ENCODE peak calls at places on chromosomes 11 and 22, in ten cellular contexts. One of them, this sample, is unnamed.

GRCh38 chr11:128848815-128849455 is 18.2 kb downstream of the KCNJ1 start:
- DNase-seq in endothelial cell: peak
- DNase-seq in RWPE1: peak
- DNase-seq in CD8-positive, alpha-beta T cell: peak
- DNase-seq in astrocyte of the cerebellum: no peak
- DNase-seq in cardiac muscle cell: peak
- DNase-seq in endodermal cell: peak
- DNase-seq in IMR-90: peak
- DNase-seq in fibroblast of the aortic adventitia: no peak
- DNase-seq in fibroblast of villous mesenchyme: peak
- DNase-seq in this sample: no peak

GRCh38 chr22:42910221-42910942 is 53.3 kb upstream of the ARFGAP3 start:
- DNase-seq in endothelial cell: no peak
- DNase-seq in RWPE1: no peak
- DNase-seq in CD8-positive, alpha-beta T cell: no peak
- DNase-seq in astrocyte of the cerebellum: no peak
- DNase-seq in cardiac muscle cell: no peak
- DNase-seq in endodermal cell: no peak
- DNase-seq in IMR-90: no peak
- DNase-seq in fibroblast of the aortic adventitia: no peak
- DNase-seq in fibroblast of villous mesenchyme: no peak
- DNase-seq in this sample: no peak

GRCh38 chr22:25970348-25970995 is 198.8 kb upstream of the SEZ6L start:
- DNase-seq in endothelial cell: no peak
- DNase-seq in RWPE1: no peak
- DNase-seq in CD8-positive, alpha-beta T cell: no peak
- DNase-seq in astrocyte of the cerebellum: no peak
- DNase-seq in cardiac muscle cell: no peak
- DNase-seq in endodermal cell: peak
- DNase-seq in IMR-90: no peak
- DNase-seq in fibroblast of the aortic adventitia: no peak
- DNase-seq in fibroblast of villous mesenchyme: no peak
- DNase-seq in this sample: no peak

GRCh38 chr22:37560682-37561208 is 465 bp downstream of the CDC42EP1 start:
- DNase-seq in endothelial cell: peak
- DNase-seq in RWPE1: no peak
- DNase-seq in CD8-positive, alpha-beta T cell: no peak
- DNase-seq in astrocyte of the cerebellum: no peak
- DNase-seq in cardiac muscle cell: peak
- DNase-seq in endodermal cell: peak
- DNase-seq in IMR-90: peak
- DNase-seq in fibroblast of the aortic adventitia: peak
- DNase-seq in fibroblast of villous mesenchyme: peak
- DNase-seq in this sample: no peak

GRCh38 chr22:37972527-37972926 is 11.8 kb downstream of the SOX10 start:
- DNase-seq in endothelial cell: no peak
- DNase-seq in RWPE1: no peak
- DNase-seq in CD8-positive, alpha-beta T cell: no peak
- DNase-seq in astrocyte of the cerebellum: no peak
- DNase-seq in cardiac muscle cell: peak
- DNase-seq in endodermal cell: no peak
- DNase-seq in IMR-90: no peak
- DNase-seq in fibroblast of the aortic adventitia: no peak
- DNase-seq in fibroblast of villous mesenchyme: no peak
- DNase-seq in this sample: no peak

GRCh38 chr11:27107548-27107947 is 66.9 kb downstream of the BBOX1 start:
- DNase-seq in endothelial cell: no peak
- DNase-seq in RWPE1: no peak
- DNase-seq in CD8-positive, alpha-beta T cell: no peak
- DNase-seq in astrocyte of the cerebellum: no peak
- DNase-seq in cardiac muscle cell: no peak
- DNase-seq in endodermal cell: no peak
- DNase-seq in IMR-90: no peak
- DNase-seq in fibroblast of the aortic adventitia: no peak
- DNase-seq in fibroblast of villous mesenchyme: no peak
- DNase-seq in this sample: no peak

GRCh38 chr11:91776660-91777059 is 448.0 kb upstream of the FAT3 start:
- DNase-seq in endothelial cell: no peak
- DNase-seq in RWPE1: no peak
- DNase-seq in CD8-positive, alpha-beta T cell: no peak
- DNase-seq in astrocyte of the cerebellum: no peak
- DNase-seq in cardiac muscle cell: no peak
- DNase-seq in endodermal cell: no peak
- DNase-seq in IMR-90: no peak
- DNase-seq in fibroblast of the aortic adventitia: no peak
- DNase-seq in fibroblast of villous mesenchyme: no peak
- DNase-seq in this sample: no peak

GRCh38 chr11:108571001-108571400 is 22.6 kb downstream of the EXPH5 start:
- DNase-seq in endothelial cell: no peak
- DNase-seq in RWPE1: peak
- DNase-seq in CD8-positive, alpha-beta T cell: no peak
- DNase-seq in astrocyte of the cerebellum: no peak
- DNase-seq in cardiac muscle cell: no peak
- DNase-seq in endodermal cell: no peak
- DNase-seq in IMR-90: no peak
- DNase-seq in fibroblast of the aortic adventitia: no peak
- DNase-seq in fibroblast of villous mesenchyme: no peak
- DNase-seq in this sample: no peak

GRCh38 chr11:8369592-8370205 is 106.0 kb upstream of the LMO1 start:
- DNase-seq in endothelial cell: no peak
- DNase-seq in RWPE1: no peak
- DNase-seq in CD8-positive, alpha-beta T cell: no peak
- DNase-seq in astrocyte of the cerebellum: no peak
- DNase-seq in cardiac muscle cell: no peak
- DNase-seq in endodermal cell: peak
- DNase-seq in IMR-90: no peak
- DNase-seq in fibroblast of the aortic adventitia: no peak
- DNase-seq in fibroblast of villous mesenchyme: no peak
- DNase-seq in this sample: no peak

GRCh38 chr22:50308597-50308935 is 1.1 kb upstream of the PLXNB2 start:
- DNase-seq in endothelial cell: peak
- DNase-seq in RWPE1: no peak
- DNase-seq in CD8-positive, alpha-beta T cell: no peak
- DNase-seq in astrocyte of the cerebellum: no peak
- DNase-seq in cardiac muscle cell: peak
- DNase-seq in endodermal cell: peak
- DNase-seq in IMR-90: peak
- DNase-seq in fibroblast of the aortic adventitia: peak
- DNase-seq in fibroblast of villous mesenchyme: peak
- DNase-seq in this sample: peak

GRCh38 chr11:106632283-106632682 is 386.0 kb downstream of the GUCY1A2 start:
- DNase-seq in endothelial cell: no peak
- DNase-seq in RWPE1: no peak
- DNase-seq in CD8-positive, alpha-beta T cell: no peak
- DNase-seq in astrocyte of the cerebellum: no peak
- DNase-seq in cardiac muscle cell: no peak
- DNase-seq in endodermal cell: no peak
- DNase-seq in IMR-90: no peak
- DNase-seq in fibroblast of the aortic adventitia: no peak
- DNase-seq in fibroblast of villous mesenchyme: no peak
- DNase-seq in this sample: no peak

GRCh38 chr22:25374871-25375270 is 155.4 kb downstream of the CRYBB2 start:
- DNase-seq in endothelial cell: no peak
- DNase-seq in RWPE1: no peak
- DNase-seq in CD8-positive, alpha-beta T cell: no peak
- DNase-seq in astrocyte of the cerebellum: no peak
- DNase-seq in cardiac muscle cell: no peak
- DNase-seq in endodermal cell: no peak
- DNase-seq in IMR-90: no peak
- DNase-seq in fibroblast of the aortic adventitia: no peak
- DNase-seq in fibroblast of villous mesenchyme: no peak
- DNase-seq in this sample: no peak

GRCh38 chr11:64665381-64665780 is 57.6 kb downstream of the NRXN2 start:
- DNase-seq in endothelial cell: no peak
- DNase-seq in RWPE1: no peak
- DNase-seq in CD8-positive, alpha-beta T cell: no peak
- DNase-seq in astrocyte of the cerebellum: no peak
- DNase-seq in cardiac muscle cell: no peak
- DNase-seq in endodermal cell: peak
- DNase-seq in IMR-90: no peak
- DNase-seq in fibroblast of the aortic adventitia: no peak
- DNase-seq in fibroblast of villous mesenchyme: no peak
- DNase-seq in this sample: no peak

GRCh38 chr11:87347441-87347840 is 309.7 kb downstream of the TMEM135 start:
- DNase-seq in endothelial cell: no peak
- DNase-seq in RWPE1: no peak
- DNase-seq in CD8-positive, alpha-beta T cell: no peak
- DNase-seq in astrocyte of the cerebellum: no peak
- DNase-seq in cardiac muscle cell: no peak
- DNase-seq in endodermal cell: no peak
- DNase-seq in IMR-90: no peak
- DNase-seq in fibroblast of the aortic adventitia: no peak
- DNase-seq in fibroblast of villous mesenchyme: no peak
- DNase-seq in this sample: no peak

GRCh38 chr11:83819936-83820549 is 533.9 kb upstream of the CCDC90B start:
- DNase-seq in endothelial cell: no peak
- DNase-seq in RWPE1: peak
- DNase-seq in CD8-positive, alpha-beta T cell: no peak
- DNase-seq in astrocyte of the cerebellum: peak
- DNase-seq in cardiac muscle cell: peak
- DNase-seq in endodermal cell: no peak
- DNase-seq in IMR-90: peak
- DNase-seq in fibroblast of the aortic adventitia: peak
- DNase-seq in fibroblast of villous mesenchyme: peak
- DNase-seq in this sample: no peak

GRCh38 chr11:100727410-100727809 is 40.3 kb downstream of the ARHGAP42 start:
- DNase-seq in endothelial cell: no peak
- DNase-seq in RWPE1: no peak
- DNase-seq in CD8-positive, alpha-beta T cell: no peak
- DNase-seq in astrocyte of the cerebellum: no peak
- DNase-seq in cardiac muscle cell: peak
- DNase-seq in endodermal cell: no peak
- DNase-seq in IMR-90: no peak
- DNase-seq in fibroblast of the aortic adventitia: no peak
- DNase-seq in fibroblast of villous mesenchyme: no peak
- DNase-seq in this sample: no peak

GRCh38 chr11:10898763-10899541 is 41.1 kb upstream of the ZBED5 start:
- DNase-seq in endothelial cell: no peak
- DNase-seq in RWPE1: no peak
- DNase-seq in CD8-positive, alpha-beta T cell: no peak
- DNase-seq in astrocyte of the cerebellum: no peak
- DNase-seq in cardiac muscle cell: peak
- DNase-seq in endodermal cell: no peak
- DNase-seq in IMR-90: no peak
- DNase-seq in fibroblast of the aortic adventitia: no peak
- DNase-seq in fibroblast of villous mesenchyme: no peak
- DNase-seq in this sample: peak

GRCh38 chr11:107385361-107385982 is 72.2 kb downstream of the CWF19L2 start:
- DNase-seq in endothelial cell: no peak
- DNase-seq in RWPE1: peak
- DNase-seq in CD8-positive, alpha-beta T cell: no peak
- DNase-seq in astrocyte of the cerebellum: no peak
- DNase-seq in cardiac muscle cell: peak
- DNase-seq in endodermal cell: no peak
- DNase-seq in IMR-90: peak
- DNase-seq in fibroblast of the aortic adventitia: peak
- DNase-seq in fibroblast of villous mesenchyme: peak
- DNase-seq in this sample: no peak

GRCh38 chr22:36162127-36163034 is 1.8 kb upstream of the APOL3 start:
- DNase-seq in endothelial cell: no peak
- DNase-seq in RWPE1: no peak
- DNase-seq in CD8-positive, alpha-beta T cell: peak
- DNase-seq in astrocyte of the cerebellum: no peak
- DNase-seq in cardiac muscle cell: no peak
- DNase-seq in endodermal cell: no peak
- DNase-seq in IMR-90: no peak
- DNase-seq in fibroblast of the aortic adventitia: no peak
- DNase-seq in fibroblast of villous mesenchyme: no peak
- DNase-seq in this sample: no peak
- TF ChIP-seq CTCF in endothelial cell: no peak
- TF ChIP-seq CTCF in RWPE1: no peak
- TF ChIP-seq CTCF in CD8-positive, alpha-beta T cell: no peak
- TF ChIP-seq CTCF in astrocyte of the cerebellum: no peak
- TF ChIP-seq CTCF in cardiac muscle cell: no peak
- TF ChIP-seq CTCF in endodermal cell: no peak
- TF ChIP-seq CTCF in IMR-90: no peak
- TF ChIP-seq CTCF in fibroblast of the aortic adventitia: no peak
- TF ChIP-seq CTCF in fibroblast of villous mesenchyme: no peak
- TF ChIP-seq CTCF in this sample: no peak

GRCh38 chr11:69102732-69103615 is 52.8 kb upstream of the SMIM38 start:
- DNase-seq in endothelial cell: no peak
- DNase-seq in RWPE1: no peak
- DNase-seq in CD8-positive, alpha-beta T cell: no peak
- DNase-seq in astrocyte of the cerebellum: no peak
- DNase-seq in cardiac muscle cell: no peak
- DNase-seq in endodermal cell: peak
- DNase-seq in IMR-90: no peak
- DNase-seq in fibroblast of the aortic adventitia: no peak
- DNase-seq in fibroblast of villous mesenchyme: no peak
- DNase-seq in this sample: no peak
- TF ChIP-seq CTCF in endothelial cell: no peak
- TF ChIP-seq CTCF in RWPE1: no peak
- TF ChIP-seq CTCF in CD8-positive, alpha-beta T cell: no peak
- TF ChIP-seq CTCF in astrocyte of the cerebellum: peak
- TF ChIP-seq CTCF in cardiac muscle cell: peak
- TF ChIP-seq CTCF in endodermal cell: peak
- TF ChIP-seq CTCF in IMR-90: peak
- TF ChIP-seq CTCF in fibroblast of the aortic adventitia: peak
- TF ChIP-seq CTCF in fibroblast of villous mesenchyme: no peak
- TF ChIP-seq CTCF in this sample: no peak

DNA sequence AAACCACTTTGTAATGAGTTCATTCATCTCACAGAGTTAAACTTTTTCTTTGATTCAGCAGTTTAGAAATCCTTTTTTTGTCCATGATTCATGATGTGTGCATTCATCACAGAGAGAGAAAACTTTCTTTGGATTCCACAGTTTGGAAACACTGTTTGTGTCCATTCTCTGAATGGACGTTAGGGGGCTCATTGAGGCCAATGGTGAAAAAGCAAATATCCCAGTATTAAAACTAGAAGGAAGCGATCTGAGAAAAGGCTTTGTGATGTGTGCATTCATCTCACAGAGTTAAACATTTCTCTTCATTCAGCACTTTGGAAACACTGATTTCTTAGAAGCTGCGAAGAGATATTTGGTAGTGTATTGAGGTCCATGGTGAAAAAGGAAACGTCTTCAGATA is 155.6 kb upstream of the TRIM48 start:
- DNase-seq in endothelial cell: no peak
- DNase-seq in RWPE1: no peak
- DNase-seq in CD8-positive, alpha-beta T cell: no peak
- DNase-seq in astrocyte of the cerebellum: no peak
- DNase-seq in cardiac muscle cell: no peak
- DNase-seq in endodermal cell: no peak
- DNase-seq in IMR-90: no peak
- DNase-seq in fibroblast of the aortic adventitia: no peak
- DNase-seq in fibroblast of villous mesenchyme: no peak
- DNase-seq in this sample: no peak
- TF ChIP-seq CTCF in endothelial cell: no peak
- TF ChIP-seq CTCF in RWPE1: no peak
- TF ChIP-seq CTCF in CD8-positive, alpha-beta T cell: no peak
- TF ChIP-seq CTCF in astrocyte of the cerebellum: no peak
- TF ChIP-seq CTCF in cardiac muscle cell: no peak
- TF ChIP-seq CTCF in endodermal cell: no peak
- TF ChIP-seq CTCF in IMR-90: no peak
- TF ChIP-seq CTCF in fibroblast of the aortic adventitia: no peak
- TF ChIP-seq CTCF in fibroblast of villous mesenchyme: no peak
- TF ChIP-seq CTCF in this sample: no peak

DNA sequence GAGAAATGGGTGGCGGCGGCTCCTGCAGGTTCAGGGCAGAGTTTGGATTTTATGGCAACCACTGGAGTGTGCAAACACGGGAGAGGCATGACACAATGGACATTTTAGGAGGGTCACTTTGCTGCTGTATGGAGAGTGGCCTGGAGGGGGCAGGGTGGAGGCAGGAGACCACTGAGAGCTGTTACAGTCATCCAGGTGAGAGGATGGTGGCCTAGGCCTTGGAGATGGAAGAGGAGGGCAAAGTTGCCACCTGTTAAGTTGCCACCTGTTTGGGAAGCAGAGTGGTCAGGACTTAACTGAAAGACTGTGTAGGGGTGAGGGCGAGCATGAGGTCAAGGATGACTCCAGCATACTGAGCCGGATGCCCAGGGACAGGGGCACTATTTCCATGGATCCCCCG is 2.3 kb upstream of the RAD9A start:
- DNase-seq in endothelial cell: peak
- DNase-seq in RWPE1: no peak
- DNase-seq in CD8-positive, alpha-beta T cell: peak
- DNase-seq in astrocyte of the cerebellum: no peak
- DNase-seq in cardiac muscle cell: no peak
- DNase-seq in endodermal cell: peak
- DNase-seq in IMR-90: no peak
- DNase-seq in fibroblast of the aortic adventitia: no peak
- DNase-seq in fibroblast of villous mesenchyme: no peak
- DNase-seq in this sample: no peak
- TF ChIP-seq CTCF in endothelial cell: peak
- TF ChIP-seq CTCF in RWPE1: peak
- TF ChIP-seq CTCF in CD8-positive, alpha-beta T cell: peak
- TF ChIP-seq CTCF in astrocyte of the cerebellum: peak
- TF ChIP-seq CTCF in cardiac muscle cell: peak
- TF ChIP-seq CTCF in endodermal cell: peak
- TF ChIP-seq CTCF in IMR-90: peak
- TF ChIP-seq CTCF in fibroblast of the aortic adventitia: peak
- TF ChIP-seq CTCF in fibroblast of villous mesenchyme: peak
- TF ChIP-seq CTCF in this sample: peak